ENCODE peak calls at places on chromosome 22, in nine cellular contexts. T is amniotic stem cell, U is KBM-7, M is NCI-H774, S is NCI-H1105, J is ovary, W is NCI-H1436 treated with DMSO at 0.1 percent for 48 hours, L is epithelial cell of esophagus, V is EL. P is an unnamed sample.

GRCh38 chr22:33889748-33890147 is 30.5 kb downstream of the LARGE1 start:
- DNase-seq in J (no peak), U (no peak), S (no peak), M (no peak), T (no peak), L (no peak), V (no peak), W (no peak), P (no peak)

GRCh38 chr22:25167834-25168601 is 31.6 kb upstream of the CRYBB3 start:
- DNase-seq in V (no peak), S (no peak), J (no peak), W (no peak), T (no peak), U (no peak), M (no peak), L (peak), P (no peak)

GRCh38 chr22:41184679-41185078 is 20.4 kb upstream of the L3MBTL2 start:
- DNase-seq in V (no peak), J (no peak), U (no peak), L (no peak), M (no peak), W (no peak), S (no peak), T (no peak), P (no peak)

GRCh38 chr22:42074153-42074750 is at the start of gene PHETA2:
- DNase-seq in L (peak), J (peak), S (no peak), T (peak), M (no peak), V (peak), U (no peak), W (no peak), P (no peak)

GRCh38 chr22:28296452-28296851 is 377.4 kb upstream of the PITPNB start:
- DNase-seq in L (no peak), T (no peak), J (no peak), M (no peak), V (no peak), W (no peak), U (no peak), S (no peak), P (no peak)

GRCh38 chr22:30566125-30566524 is 8.3 kb downstream of the GAL3ST1 start:
- DNase-seq in W (no peak), V (no peak), M (no peak), S (no peak), J (no peak), U (no peak), T (no peak), L (no peak), P (no peak)

GRCh38 chr22:23691748-23692423 is 1.1 kb downstream of the RGL4 start:
- DNase-seq in T (no peak), U (no peak), V (no peak), J (no peak), S (no peak), M (no peak), W (no peak), L (no peak), P (no peak)

GRCh38 chr22:28600546-28601143 is 79.0 kb downstream of the TTC28 start:
- DNase-seq in S (peak), J (no peak), T (peak), L (peak), W (peak), M (peak), U (peak), V (peak), P (peak)

GRCh38 chr22:43562843-43563242 is 151.0 kb downstream of the MPPED1 start:
- DNase-seq in M (no peak), S (no peak), V (no peak), W (no peak), U (no peak), T (no peak), L (no peak), J (no peak), P (no peak)

GRCh38 chr22:23218867-23219251 is 38.5 kb downstream of the BCR start:
- DNase-seq in M (peak), S (peak), T (no peak), W (no peak), J (peak), V (no peak), U (peak), L (no peak), P (no peak)

P was measured in GDM1.